ENCODE peak calls at places on chromosomes 7 and 10, in eight cellular contexts. J is NCI-H187, C is HTR-8/SVneo, I is posterior cingulate gyrus, Q is upper lobe of left lung, B is GDM1, E is GM06990, M is substantia nigra. X is an unnamed sample.
A peak's percentile ranks its signal among the peaks of the same experiment; 100 is the strongest.

GRCh38 chr7:103632972-103633371 is 187.0 kb upstream of the SLC26A5 start:
- DNase-seq in J (no peak), C (no peak), I (no peak), Q (no peak), B (no peak), E (no peak), M (no peak), X (no peak)

GRCh38 chr10:69421611-69422308 is 5.0 kb upstream of the TACR2 start:
- DNase-seq in J (no peak), C (no peak), I (no peak), Q (no peak), B (no peak), E (no peak), M (no peak), X (no peak)

GRCh38 chr10:111323567-111323966 is 246.7 kb downstream of the ADRA2A start:
- DNase-seq in J (no peak), C (no peak), I (no peak), Q (no peak), B (no peak), E (no peak), M (no peak), X (no peak)

GRCh38 chr10:117259279-117259678 is 18.4 kb downstream of the SLC18A2 start:
- DNase-seq in J (no peak), C (no peak), I (no peak), Q (no peak), B (peak; percentile 74), E (no peak), M (no peak), X (no peak)

GRCh38 chr10:82813856-82814255 is 938.9 kb downstream of the NRG3 start:
- DNase-seq in J (no peak), C (no peak), I (no peak), Q (no peak), B (no peak), E (no peak), M (no peak), X (no peak)

GRCh38 chr7:31007634-31008033 is 43.9 kb downstream of the GHRHR start:
- DNase-seq in J (no peak), C (no peak), I (no peak), Q (no peak), B (no peak), E (no peak), M (no peak), X (no peak)

GRCh38 chr7:6437251-6437650 is 10.5 kb downstream of the DAGLB start:
- DNase-seq in J (no peak), C (no peak), I (no peak), Q (no peak), B (no peak), E (no peak), M (no peak), X (no peak)

GRCh38 chr10:15123749-15124184 is 26.6 kb downstream of the RPP38 start:
- DNase-seq in J (no peak), C (peak; percentile 39), I (no peak), Q (no peak), B (no peak), E (peak; percentile 25), M (no peak), X (no peak)

GRCh38 chr7:19413444-19413965 is 268.3 kb upstream of the FERD3L start:
- DNase-seq in J (no peak), C (no peak), I (no peak), Q (no peak), B (no peak), E (no peak), M (no peak), X (no peak)

GRCh38 chr10:69943292-69943820 is 109.3 kb upstream of the MACROH2A2 start:
- DNase-seq in J (no peak), C (no peak), I (no peak), Q (peak; percentile 72), B (no peak), E (no peak), M (no peak), X (no peak)

GRCh38 chr10:15704581-15704968 is 15.1 kb downstream of the ITGA8 start:
- DNase-seq in J (no peak), C (no peak), I (no peak), Q (no peak), B (no peak), E (no peak), M (no peak), X (no peak)